ENCODE peak calls at places on chromosomes 3 and 15, in six cellular contexts. Y is foreskin fibroblast, A is mucosa of descending colon, R is fibroblast of pulmonary artery, H is Peyer's patch, Q is right atrium auricular region. T is an unnamed sample.

GRCh38 chr3:13077431-13078157 is 4.4 kb upstream of the IQSEC1 start:
- DNase-seq in Y (peak), A (no peak), R (no peak), H (no peak), Q (no peak), T (no peak)

GRCh38 chr3:155356594-155357370 is 63.3 kb upstream of the STRIT1 start:
- DNase-seq in Y (peak), A (no peak), R (peak), H (no peak), Q (no peak), T (no peak)

GRCh38 chr3:114299421-114299820 is 5.6 kb downstream of the TIGIT start:
- DNase-seq in Y (peak), A (peak), R (peak), H (no peak), Q (no peak), T (peak)

GRCh38 chr15:98648654-98649537 is 557 bp downstream of the IGF1R start:
- DNase-seq in Y (peak), A (peak), R (peak), H (peak), Q (no peak), T (no peak)

GRCh38 chr3:133874761-133875438 is 20.8 kb downstream of the RAB6B start:
- DNase-seq in Y (no peak), A (no peak), R (no peak), H (no peak), Q (no peak), T (no peak)

GRCh38 chr3:59052803-59053411 is 3.1 kb upstream of the CFAP20DC start:
- DNase-seq in Y (peak), A (peak), R (peak), H (no peak), Q (no peak), T (peak)

GRCh38 chr15:76325704-76326103 is 10.9 kb upstream of the ISL2 start:
- DNase-seq in Y (no peak), A (no peak), R (no peak), H (no peak), Q (no peak), T (no peak)

GRCh38 chr15:44623178-44623577 is 40.3 kb downstream of the SPG11 start:
- DNase-seq in Y (no peak), A (no peak), R (no peak), H (no peak), Q (no peak), T (no peak)

GRCh38 chr3:48402281-48402732 is 27.6 kb downstream of the PLXNB1 start:
- DNase-seq in Y (peak), A (peak), R (peak), H (peak), Q (peak), T (peak)

GRCh38 chr15:58348095-58348812 is 83.5 kb upstream of the LIPC start:
- DNase-seq in Y (no peak), A (no peak), R (no peak), H (no peak), Q (no peak), T (no peak)

GRCh38 chr15:26082069-26082832 is 219.1 kb upstream of the ATP10A start:
- DNase-seq in Y (peak), A (peak), R (peak), H (peak), Q (peak), T (peak)

GRCh38 chr3:29805757-29806156 is 524.9 kb downstream of the RBMS3 start:
- DNase-seq in Y (peak), A (no peak), R (peak), H (no peak), Q (no peak), T (no peak)

GRCh38 chr3:125150525-125151436 is 61.8 kb downstream of the SLC12A8 start:
- DNase-seq in Y (peak), A (peak), R (peak), H (peak), Q (no peak), T (peak)

GRCh38 chr15:55283295-55284147 is 6.1 kb downstream of the RAB27A start:
- DNase-seq in Y (no peak), A (no peak), R (no peak), H (no peak), Q (no peak), T (no peak)

GRCh38 chr15:78811124-78811824 is at the start of gene ADAMTS7:
- DNase-seq in Y (peak), A (peak), R (peak), H (peak), Q (peak), T (peak)

GRCh38 chr3:37993811-37994638 is 3.4 kb downstream of the VILL start:
- DNase-seq in Y (peak), A (peak), R (peak), H (peak), Q (peak), T (no peak)

GRCh38 chr3:4855676-4856075 is 123.6 kb upstream of the BHLHE40 start:
- DNase-seq in Y (no peak), A (no peak), R (no peak), H (no peak), Q (no peak), T (no peak)

GRCh38 chr3:141127344-141128125 is 76.4 kb downstream of the SPSB4 start:
- DNase-seq in Y (no peak), A (no peak), R (no peak), H (no peak), Q (peak), T (no peak)

GRCh38 chr15:70324001-70324974 is 226.6 kb upstream of the TLE3 start:
- DNase-seq in Y (peak), A (no peak), R (no peak), H (no peak), Q (peak), T (peak)

GRCh38 chr15:64651573-64652260 is 123.7 kb downstream of the RBPMS2 start:
- DNase-seq in Y (peak), A (no peak), R (no peak), H (peak), Q (no peak), T (no peak)

GRCh38 chr3:17039579-17039978 is 154.8 kb downstream of the PLCL2 start:
- DNase-seq in Y (peak), A (no peak), R (peak), H (no peak), Q (no peak), T (peak)

GRCh38 chr15:56804908-56805307 is 71.6 kb upstream of the ZNF280D start:
- DNase-seq in Y (peak), A (no peak), R (peak), H (no peak), Q (no peak), T (no peak)

GRCh38 chr15:55897560-55898336 is 95.7 kb downstream of the NEDD4 start:
- DNase-seq in Y (peak), A (peak), R (peak), H (peak), Q (no peak), T (peak)

GRCh38 chr15:80835338-80835737 is 56.2 kb downstream of the CEMIP start:
- DNase-seq in Y (no peak), A (no peak), R (no peak), H (no peak), Q (no peak), T (no peak)

GRCh38 chr3:124939661-124940060 is 5.1 kb upstream of the MUC13 start:
- DNase-seq in Y (no peak), A (no peak), R (no peak), H (no peak), Q (no peak), T (no peak)

GRCh38 chr3:4584537-4585249 is 91.5 kb downstream of the ITPR1 start:
- DNase-seq in Y (no peak), A (peak), R (peak), H (peak), Q (no peak), T (no peak)

GRCh38 chr15:48796930-48797329 is 13.9 kb downstream of the CEP152 start:
- DNase-seq in Y (peak), A (no peak), R (peak), H (no peak), Q (no peak), T (no peak)

GRCh38 chr3:154926721-154927120 is 153.4 kb upstream of the MME start:
- DNase-seq in Y (no peak), A (no peak), R (no peak), H (no peak), Q (no peak), T (no peak)

GRCh38 chr3:24829011-24829581 is 334.4 kb upstream of the THRB start:
- DNase-seq in Y (peak), A (peak), R (no peak), H (no peak), Q (no peak), T (no peak)

GRCh38 chr15:47505712-47506542 is 211.4 kb upstream of the SEMA6D start:
- DNase-seq in Y (peak), A (no peak), R (peak), H (no peak), Q (no peak), T (no peak)

GRCh38 chr15:77538011-77538410 is 94.7 kb downstream of the LINGO1 start:
- DNase-seq in Y (no peak), A (no peak), R (no peak), H (no peak), Q (no peak), T (no peak)

GRCh38 chr3:11932636-11933035 is 71.6 kb upstream of the SYN2 start:
- DNase-seq in Y (no peak), A (no peak), R (no peak), H (no peak), Q (no peak), T (no peak)

GRCh38 chr3:86929046-86929445 is 61.9 kb downstream of the VGLL3 start:
- DNase-seq in Y (peak), A (no peak), R (peak), H (no peak), Q (no peak), T (no peak)

GRCh38 chr15:49984436-49984835 is 134.6 kb downstream of the ATP8B4 start:
- DNase-seq in Y (no peak), A (no peak), R (no peak), H (no peak), Q (no peak), T (no peak)

GRCh38 chr15:49987198-49987785 is 131.7 kb downstream of the ATP8B4 start:
- DNase-seq in Y (no peak), A (no peak), R (peak), H (no peak), Q (no peak), T (no peak)

GRCh38 chr15:49987896-49988295 is 131.1 kb downstream of the ATP8B4 start:
- DNase-seq in Y (no peak), A (no peak), R (no peak), H (no peak), Q (no peak), T (no peak)

GRCh38 chr15:49986326-49986725 is 132.7 kb downstream of the ATP8B4 start:
- DNase-seq in Y (no peak), A (no peak), R (no peak), H (no peak), Q (no peak), T (no peak)

GRCh38 chr15:49985463-49985862 is 133.6 kb downstream of the ATP8B4 start:
- DNase-seq in Y (no peak), A (no peak), R (no peak), H (no peak), Q (no peak), T (no peak)
- H3K4me3 ChIP-seq in Y (no peak), A (no peak), R (no peak), H (no peak), Q (no peak), T (no peak)

DNA sequence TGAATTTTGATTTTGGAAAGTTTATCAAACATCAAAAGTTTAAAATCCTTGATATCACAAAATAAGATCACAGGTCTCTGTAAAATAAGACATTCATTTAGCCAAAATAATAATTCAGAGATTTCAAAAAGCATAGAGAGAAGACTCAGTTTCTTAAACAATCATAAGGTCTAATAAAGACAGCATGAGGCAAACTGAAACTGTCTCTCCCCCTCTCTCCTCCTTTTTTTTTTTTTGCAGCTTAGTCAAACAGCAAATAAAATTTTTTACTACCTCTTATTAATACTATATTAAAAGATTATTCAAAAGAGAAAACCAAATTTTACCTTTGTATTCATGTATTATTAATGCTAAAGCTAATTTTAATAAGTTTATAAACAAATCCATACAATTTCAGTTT is 57.4 kb downstream of the OSTN start:
- DNase-seq in Y (no peak), A (no peak), R (no peak), H (no peak), Q (no peak), T (no peak)
- H3K4me3 ChIP-seq in Y (no peak), A (no peak), R (no peak), H (no peak), Q (no peak), T (no peak)

GRCh38 chr3:62876064-62876463 is 848 bp upstream of the CADPS start:
- DNase-seq in Y (peak), A (peak), R (peak), H (peak), Q (no peak), T (peak)
- H3K4me3 ChIP-seq in Y (no peak), A (no peak), R (no peak), H (no peak), Q (no peak), T (no peak)

DNA sequence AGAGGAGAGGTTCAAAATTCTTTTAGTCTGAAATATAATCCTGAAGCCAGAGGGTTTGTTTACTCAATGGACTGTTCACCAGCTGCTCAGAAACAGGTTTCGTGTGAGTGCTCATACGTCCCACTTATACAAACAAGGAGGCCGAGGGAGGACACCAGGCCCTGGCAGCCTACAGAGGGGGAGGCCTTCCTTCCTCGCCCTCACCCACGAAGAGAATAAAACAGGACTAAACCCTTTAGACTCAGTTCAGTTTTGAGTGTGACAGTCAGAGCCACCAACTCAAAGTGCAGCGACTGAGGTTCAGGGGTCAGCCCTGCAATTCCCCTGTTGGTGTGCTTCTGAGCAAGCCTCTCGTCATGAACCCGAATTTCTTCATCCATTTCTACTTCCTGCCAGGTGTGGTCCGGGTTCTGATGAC is 17.3 kb downstream of the FAM174B start:
- DNase-seq in Y (no peak), A (peak), R (no peak), H (no peak), Q (no peak), T (no peak)
- H3K4me3 ChIP-seq in Y (no peak), A (no peak), R (no peak), H (no peak), Q (no peak), T (no peak)

GRCh38 chr3:100155590-100155989 is 41.3 kb upstream of the FILIP1L start:
- DNase-seq in Y (no peak), A (no peak), R (no peak), H (no peak), Q (no peak), T (no peak)

GRCh38 chr3:100160516-100160915 is 46.2 kb upstream of the FILIP1L start:
- DNase-seq in Y (no peak), A (no peak), R (no peak), H (no peak), Q (no peak), T (no peak)

GRCh38 chr3:100158877-100159563 is 44.7 kb upstream of the FILIP1L start:
- DNase-seq in Y (peak), A (no peak), R (no peak), H (no peak), Q (no peak), T (no peak)

GRCh38 chr3:100157617-100158016 is 43.3 kb upstream of the FILIP1L start:
- DNase-seq in Y (no peak), A (no peak), R (no peak), H (no peak), Q (no peak), T (no peak)

GRCh38 chr3:100159564-100160153 is 45.4 kb upstream of the FILIP1L start:
- DNase-seq in Y (peak), A (no peak), R (peak), H (no peak), Q (no peak), T (no peak)
- H3K4me3 ChIP-seq in Y (no peak), A (no peak), R (no peak), H (no peak), Q (no peak), T (no peak)

GRCh38 chr3:173396191-173397041 is 1.1 kb upstream of the NLGN1 start:
- DNase-seq in Y (peak), A (no peak), R (peak), H (no peak), Q (no peak), T (no peak)

GRCh38 chr3:173397161-173398110 is at the start of gene NLGN1:
- DNase-seq in Y (peak), A (peak), R (peak), H (peak), Q (peak), T (no peak)

GRCh38 chr3:173398111-173398479 is 551 bp downstream of the NLGN1 start:
- DNase-seq in Y (no peak), A (no peak), R (peak), H (no peak), Q (no peak), T (no peak)

GRCh38 chr3:173401369-173401768 is 3.8 kb downstream of the NLGN1 start:
- DNase-seq in Y (no peak), A (no peak), R (no peak), H (no peak), Q (no peak), T (no peak)

DNA sequence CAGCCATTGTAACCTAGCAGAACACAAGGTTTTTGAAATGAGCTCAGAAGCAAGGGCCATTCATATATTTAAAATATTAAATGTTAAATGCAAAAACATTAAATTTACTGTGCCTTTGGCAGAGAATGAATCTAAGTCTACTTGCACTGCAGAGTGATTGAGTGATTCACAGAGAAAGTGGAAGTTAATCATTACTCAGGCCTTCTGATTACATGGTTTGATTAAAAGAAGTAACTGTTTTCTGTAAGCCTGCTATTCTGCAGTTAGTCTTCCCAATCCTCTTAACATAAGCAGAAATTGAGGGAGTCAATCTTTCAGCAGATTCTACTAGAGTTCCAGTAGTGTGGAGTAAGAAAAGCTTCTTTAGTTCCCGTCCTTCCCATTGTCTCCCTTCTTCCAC is 1.5 kb downstream of the NLGN1 start:
- DNase-seq in Y (no peak), A (no peak), R (no peak), H (no peak), Q (no peak), T (no peak)
- H3K4me3 ChIP-seq in Y (peak), A (no peak), R (no peak), H (no peak), Q (no peak), T (no peak)

GRCh38 chr3:52721742-52722033 is 15.8 kb downstream of the SPCS1 start:
- DNase-seq in Y (no peak), A (no peak), R (no peak), H (no peak), Q (no peak), T (no peak)
- H3K4me3 ChIP-seq in Y (no peak), A (no peak), R (no peak), H (no peak), Q (no peak), T (no peak)

DNA sequence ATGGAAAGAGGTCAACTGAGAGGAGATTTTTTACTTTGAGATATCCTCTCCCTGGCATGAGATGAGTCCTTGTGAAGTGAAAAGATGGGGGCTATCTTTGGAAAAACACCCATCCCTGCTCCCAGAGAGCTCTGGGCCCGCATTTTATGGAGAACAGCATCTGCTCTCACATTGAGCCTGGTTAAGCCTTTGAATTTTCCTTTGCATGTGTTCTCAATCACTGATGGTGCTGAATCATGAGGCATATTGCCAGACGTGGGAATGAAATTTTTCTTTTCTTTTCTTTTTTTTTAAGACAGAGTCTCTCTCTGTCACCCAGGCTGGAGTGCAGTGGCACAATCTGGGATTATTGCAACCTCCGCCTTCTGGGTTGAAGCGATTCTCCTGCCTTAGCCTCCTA is 24.4 kb downstream of the TMEM45A start:
- DNase-seq in Y (peak), A (no peak), R (peak), H (no peak), Q (no peak), T (peak)
- H3K4me3 ChIP-seq in Y (no peak), A (no peak), R (no peak), H (no peak), Q (no peak), T (no peak)

DNA sequence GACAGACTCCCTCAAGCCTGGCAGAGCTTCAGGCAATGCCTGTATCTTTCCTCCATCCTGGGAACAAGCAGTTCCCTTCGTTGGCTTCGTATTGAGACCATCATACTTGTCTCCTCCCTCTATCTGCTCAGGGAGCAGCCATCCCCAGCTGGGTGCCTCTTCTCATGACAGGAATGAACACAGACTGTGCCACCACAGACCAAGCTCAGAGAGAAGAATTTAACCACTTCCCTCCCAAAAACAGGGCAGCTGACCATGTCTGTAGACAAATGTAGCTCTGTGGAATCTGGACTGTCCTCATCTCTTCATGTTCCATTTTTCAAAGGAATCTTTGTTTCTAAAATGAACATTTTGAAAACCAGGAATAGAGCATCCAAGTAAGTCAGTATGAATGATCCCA is 245.4 kb downstream of the ERC2 start:
- DNase-seq in Y (no peak), A (no peak), R (no peak), H (no peak), Q (no peak), T (no peak)
- H3K4me3 ChIP-seq in Y (no peak), A (no peak), R (no peak), H (no peak), Q (no peak), T (no peak)

DNA sequence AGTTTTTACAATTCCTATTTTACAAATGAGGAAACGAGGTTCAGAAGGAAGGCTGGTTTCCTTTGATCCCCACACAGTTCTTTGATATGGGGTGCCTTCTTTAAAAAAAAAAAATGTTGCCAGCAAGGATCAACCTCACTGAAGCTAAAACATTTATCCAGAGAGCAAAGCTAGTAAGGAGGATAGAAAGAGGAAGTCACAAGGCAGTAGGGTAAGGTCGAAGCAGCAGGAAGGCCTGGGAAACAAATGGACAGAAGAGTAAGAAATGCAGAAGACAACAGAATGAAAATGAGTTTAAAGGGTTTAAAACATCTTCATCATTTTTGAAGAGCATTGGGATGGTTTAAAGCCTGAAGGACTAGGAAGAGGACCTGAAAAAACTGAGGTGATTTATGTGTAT is 30.6 kb upstream of the CP start:
- DNase-seq in Y (no peak), A (no peak), R (no peak), H (no peak), Q (no peak), T (no peak)
- H3K4me3 ChIP-seq in Y (no peak), A (no peak), R (no peak), H (no peak), Q (no peak), T (no peak)